ENCODE peak calls at places on chromosomes 13 and 19, in four cellular contexts. One of them, this sample, is unnamed.

GRCh38 chr19:16470911-16471811 is 609 bp downstream of the EPS15L1 start:
- DNase-seq in transverse colon: peak
- DNase-seq in right lobe of liver: peak
- DNase-seq in Peyer's patch: peak
- DNase-seq in this sample: peak

GRCh38 chr19:4369888-4370260 is 26.5 kb downstream of the MPND start:
- DNase-seq in transverse colon: peak
- DNase-seq in right lobe of liver: no peak
- DNase-seq in Peyer's patch: no peak
- DNase-seq in this sample: no peak

GRCh38 chr19:45598267-45599011 is 3.6 kb downstream of the GPR4 start:
- DNase-seq in Peyer's patch: no peak
- DNase-seq in right lobe of liver: no peak
- DNase-seq in transverse colon: no peak
- DNase-seq in this sample: peak

GRCh38 chr13:75173457-75174356 is 308.3 kb downstream of the TBC1D4 start:
- DNase-seq in right lobe of liver: peak
- DNase-seq in transverse colon: no peak
- DNase-seq in Peyer's patch: no peak
- DNase-seq in this sample: no peak

GRCh38 chr19:51712461-51713081 is 11.2 kb downstream of the HAS1 start:
- DNase-seq in Peyer's patch: no peak
- DNase-seq in right lobe of liver: peak
- DNase-seq in transverse colon: no peak
- DNase-seq in this sample: peak

GRCh38 chr19:3277649-3278048 is 53.2 kb downstream of the CELF5 start:
- DNase-seq in Peyer's patch: no peak
- DNase-seq in right lobe of liver: no peak
- DNase-seq in transverse colon: no peak
- DNase-seq in this sample: no peak

GRCh38 chr19:5141278-5141925 is 172.5 kb downstream of the KDM4B start:
- DNase-seq in transverse colon: no peak
- DNase-seq in Peyer's patch: no peak
- DNase-seq in right lobe of liver: peak
- DNase-seq in this sample: peak

GRCh38 chr19:29367701-29368306 is 154.9 kb upstream of the UQCRFS1 start:
- DNase-seq in right lobe of liver: no peak
- DNase-seq in transverse colon: no peak
- DNase-seq in Peyer's patch: no peak
- DNase-seq in this sample: no peak

GRCh38 chr19:55586976-55587668 is 6.5 kb upstream of the ZNF579 start:
- DNase-seq in Peyer's patch: peak
- DNase-seq in right lobe of liver: peak
- DNase-seq in transverse colon: peak
- DNase-seq in this sample: peak

GRCh38 chr13:27569405-27569804 is 50.9 kb downstream of the LNX2 start:
- DNase-seq in right lobe of liver: no peak
- DNase-seq in Peyer's patch: no peak
- DNase-seq in transverse colon: no peak
- DNase-seq in this sample: no peak

GRCh38 chr13:27578121-27579030 is 42.0 kb downstream of the LNX2 start:
- DNase-seq in Peyer's patch: no peak
- DNase-seq in right lobe of liver: no peak
- DNase-seq in transverse colon: no peak
- DNase-seq in this sample: peak

GRCh38 chr13:27573265-27573664 is 47.1 kb downstream of the LNX2 start:
- DNase-seq in right lobe of liver: no peak
- DNase-seq in transverse colon: no peak
- DNase-seq in Peyer's patch: no peak
- DNase-seq in this sample: peak

GRCh38 chr13:27574661-27575060 is 45.7 kb downstream of the LNX2 start:
- DNase-seq in Peyer's patch: no peak
- DNase-seq in right lobe of liver: no peak
- DNase-seq in transverse colon: no peak
- DNase-seq in this sample: no peak
- H3K4me3 ChIP-seq in Peyer's patch: no peak
- H3K4me3 ChIP-seq in right lobe of liver: no peak
- H3K4me3 ChIP-seq in transverse colon: no peak
- H3K4me3 ChIP-seq in this sample: no peak

GRCh38 chr19:10516671-10517286 is 468 bp downstream of the S1PR5 start:
- DNase-seq in transverse colon: no peak
- DNase-seq in right lobe of liver: no peak
- DNase-seq in Peyer's patch: no peak
- DNase-seq in this sample: no peak
- H3K4me3 ChIP-seq in transverse colon: peak
- H3K4me3 ChIP-seq in right lobe of liver: peak
- H3K4me3 ChIP-seq in Peyer's patch: peak
- H3K4me3 ChIP-seq in this sample: peak

GRCh38 chr13:94703721-94704314 is 8.5 kb downstream of the SOX21 start:
- DNase-seq in transverse colon: no peak
- DNase-seq in Peyer's patch: no peak
- DNase-seq in right lobe of liver: no peak
- DNase-seq in this sample: no peak
- H3K4me3 ChIP-seq in transverse colon: no peak
- H3K4me3 ChIP-seq in Peyer's patch: no peak
- H3K4me3 ChIP-seq in right lobe of liver: no peak
- H3K4me3 ChIP-seq in this sample: no peak

GRCh38 chr19:38253788-38254187 is 2.4 kb downstream of the PPP1R14A start:
- DNase-seq in right lobe of liver: no peak
- DNase-seq in transverse colon: no peak
- DNase-seq in Peyer's patch: no peak
- DNase-seq in this sample: no peak
- H3K4me3 ChIP-seq in right lobe of liver: no peak
- H3K4me3 ChIP-seq in transverse colon: peak
- H3K4me3 ChIP-seq in Peyer's patch: peak
- H3K4me3 ChIP-seq in this sample: no peak